ENCODE peak calls at places on chromosomes 7 and 10, in four cellular contexts. M, C, O and B are unnamed samples.

GRCh38 chr7:47461161-47461560 is 120.8 kb downstream of the TNS3 start:
- DNase-seq in M (no peak), C (no peak), O (no peak), B (no peak)

GRCh38 chr7:1052031-1052818 is 7.9 kb downstream of the GPR146 start:
- DNase-seq in M (no peak), C (no peak), O (no peak), B (no peak)

GRCh38 chr7:95632609-95633008 is 36.3 kb upstream of the PDK4 start:
- DNase-seq in M (no peak), C (no peak), O (no peak), B (peak; percentile 72)

GRCh38 chr7:21543528-21544302 is 876 bp downstream of the DNAH11 start:
- DNase-seq in M (no peak), C (no peak), O (no peak), B (no peak)

GRCh38 chr10:48187713-48188541 is 86.6 kb downstream of the FRMPD2 start:
- DNase-seq in M (no peak), C (no peak), O (no peak), B (no peak)

GRCh38 chr7:46301677-46302076 is 380.6 kb upstream of the IGFBP3 start:
- DNase-seq in M (no peak), C (no peak), O (no peak), B (no peak)

GRCh38 chr7:100089458-100090201 is 861 bp downstream of the COPS6 start:
- DNase-seq in M (no peak), C (no peak), O (no peak), B (no peak)

GRCh38 chr7:134623193-134623592 is 23.5 kb upstream of the BPGM start:
- DNase-seq in M (no peak), C (no peak), O (no peak), B (no peak)

GRCh38 chr7:66033471-66034385 is 41.9 kb upstream of the ASL start:
- DNase-seq in M (no peak), C (no peak), O (no peak), B (no peak)

GRCh38 chr10:79292789-79293746 is 54.2 kb upstream of the PPIF start:
- DNase-seq in M (no peak), C (peak; percentile 73), O (no peak), B (no peak)

GRCh38 chr7:155917836-155918385 is 105.6 kb upstream of the SHH start:
- DNase-seq in M (no peak), C (no peak), O (no peak), B (no peak)

GRCh38 chr7:157253850-157254249 is 83.0 kb upstream of the DNAJB6 start:
- DNase-seq in M (no peak), C (no peak), O (peak; percentile 43), B (no peak)

GRCh38 chr7:24756989-24757798 is at the start of gene GSDME:
- DNase-seq in M (no peak), C (peak; percentile 64), O (no peak), B (no peak)

GRCh38 chr10:26472440-26472778 is 34.3 kb downstream of the APBB1IP start:
- DNase-seq in M (no peak), C (no peak), O (no peak), B (no peak)

GRCh38 chr7:116357776-116358670 is 141.5 kb upstream of the CAV2 start:
- DNase-seq in M (no peak), C (no peak), O (no peak), B (no peak)

GRCh38 chr10:49089152-49089788 is 26.1 kb downstream of the VSTM4 start:
- DNase-seq in M (no peak), C (no peak), O (no peak), B (peak; percentile 53)

GRCh38 chr10:102400061-102400460 is 4.6 kb downstream of the NFKB2 start:
- DNase-seq in M (no peak), C (no peak), O (no peak), B (no peak)

GRCh38 chr10:95789928-95790327 is 34.0 kb downstream of the ENTPD1 start:
- DNase-seq in M (no peak), C (no peak), O (no peak), B (no peak)

GRCh38 chr10:5563237-5563961 is 38.6 kb downstream of the CALML3 start:
- DNase-seq in M (peak; percentile 80), C (no peak), O (no peak), B (no peak)

GRCh38 chr10:117163061-117163953 is 25.2 kb upstream of the VAX1 start:
- DNase-seq in M (no peak), C (peak; percentile 74), O (no peak), B (no peak)
- TF ChIP-seq CTCF in M (no peak), C (peak; percentile 38), O (no peak), B (no peak)

GRCh38 chr7:147509052-147509480 is 1081.5 kb upstream of the C7orf33 start:
- DNase-seq in M (no peak), C (no peak), O (no peak), B (no peak)
- H3K27ac ChIP-seq in M (no peak overlapping the region), C (peak overlapping the region; percentile 59), O (no peak overlapping the region), B (no peak overlapping the region)

GRCh38 chr7:63105978-63106377 is 892.7 kb upstream of the ZNF722 start:
- DNase-seq in M (no peak), C (no peak), O (no peak), B (no peak)

GRCh38 chr7:63106506-63107388 is 891.9 kb upstream of the ZNF722 start:
- DNase-seq in M (no peak), C (no peak), O (no peak), B (no peak)

GRCh38 chr7:63104666-63105065 is 894.0 kb upstream of the ZNF722 start:
- DNase-seq in M (no peak), C (no peak), O (no peak), B (no peak)
- TF ChIP-seq CTCF in M (no peak), C (no peak), O (no peak), B (no peak)

DNA sequence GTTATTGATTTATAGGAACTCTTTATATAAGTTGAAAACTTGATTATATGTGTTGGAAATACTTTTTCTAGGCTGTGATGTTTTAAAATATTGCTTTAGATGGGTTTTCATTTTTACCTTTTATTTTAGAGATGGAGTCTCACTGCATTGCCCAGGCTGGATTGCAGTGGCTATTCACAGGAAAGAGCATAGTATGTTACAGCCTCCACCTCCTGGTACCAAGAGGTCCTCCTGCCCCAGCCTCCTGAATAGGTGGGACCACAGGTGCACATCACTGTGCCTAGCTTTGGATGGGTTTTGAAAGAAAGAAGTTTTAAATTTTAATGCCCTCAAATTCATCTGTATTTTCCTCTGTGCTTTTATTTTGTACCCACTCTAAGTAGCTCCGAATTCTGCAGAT is 105.4 kb downstream of the TCF7L2 start:
- DNase-seq in M (no peak), C (no peak), O (no peak), B (no peak)
- H3K27ac ChIP-seq in M (no peak overlapping the region), C (peak overlapping the region; percentile 78), O (no peak overlapping the region), B (peak overlapping the region; percentile 77)

DNA sequence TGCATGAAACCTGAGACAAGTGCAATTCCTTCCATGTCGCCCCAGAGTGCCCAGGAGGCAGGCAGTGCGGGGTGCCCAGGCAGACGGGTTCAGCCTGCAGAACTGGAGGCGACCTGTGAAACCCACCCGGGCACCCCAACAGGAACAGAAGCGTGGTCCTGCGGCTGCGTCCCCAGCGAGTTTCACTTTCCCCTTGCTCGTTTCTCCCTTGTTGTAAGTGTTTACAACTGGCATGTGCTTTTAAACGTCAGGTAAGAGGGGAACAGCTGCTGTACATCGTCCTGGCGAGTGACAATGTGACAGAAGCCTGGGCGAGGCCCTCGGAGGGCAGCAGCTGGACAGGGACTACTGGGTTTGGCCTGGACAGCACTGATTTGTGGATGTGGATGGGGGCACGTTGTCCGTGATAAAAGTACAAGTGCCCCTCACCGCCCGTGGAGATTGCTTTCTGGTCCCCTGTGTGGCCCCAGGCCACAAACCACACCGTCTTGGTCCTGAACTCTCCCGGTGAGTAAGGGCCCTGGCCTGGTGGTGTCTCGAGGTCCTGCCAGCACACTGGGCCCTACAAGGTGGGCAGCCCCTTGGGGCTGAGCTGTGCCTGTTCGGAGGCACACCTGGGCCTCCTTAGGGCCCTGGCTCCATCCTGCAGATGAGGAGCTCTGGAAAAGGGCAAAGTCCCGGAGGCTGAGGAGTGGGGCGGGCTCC is 4.0 kb downstream of the VENTX start:
- DNase-seq in M (no peak), C (no peak), O (no peak), B (no peak)
- TF ChIP-seq CTCF in M (no peak), C (no peak), O (no peak), B (no peak)